ENCODE peak calls at places on chromosomes 5 and 9, in five cellular contexts. One of them, this sample, is unnamed.

GRCh38 chr5:60700347-60700815 is 415 bp upstream of the DEPDC1B start:
- DNase-seq in stomach: peak; percentile 26
- DNase-seq in RWPE1: peak; percentile 15
- DNase-seq in CD8-positive, alpha-beta memory T cell: no peak
- DNase-seq in lower lobe of right lung: no peak
- DNase-seq in this sample: no peak

GRCh38 chr9:79353856-79354520 is 217.8 kb upstream of the TLE4 start:
- DNase-seq in RWPE1: no peak
- DNase-seq in CD8-positive, alpha-beta memory T cell: no peak
- DNase-seq in stomach: no peak
- DNase-seq in lower lobe of right lung: no peak
- DNase-seq in this sample: no peak

GRCh38 chr9:16726718-16727451 is 143.6 kb downstream of the BNC2 start:
- DNase-seq in stomach: peak; percentile 62
- DNase-seq in lower lobe of right lung: peak; percentile 79
- DNase-seq in RWPE1: peak; percentile 50
- DNase-seq in CD8-positive, alpha-beta memory T cell: no peak
- DNase-seq in this sample: peak; percentile 53

GRCh38 chr5:64165500-64166200 is at the start of gene RNF180:
- DNase-seq in lower lobe of right lung: peak; percentile 68
- DNase-seq in RWPE1: peak; percentile 44
- DNase-seq in stomach: peak; percentile 59
- DNase-seq in CD8-positive, alpha-beta memory T cell: no peak
- DNase-seq in this sample: no peak

GRCh38 chr9:85876628-85877027 is 64.3 kb upstream of the NAA35 start:
- DNase-seq in CD8-positive, alpha-beta memory T cell: no peak
- DNase-seq in stomach: no peak
- DNase-seq in lower lobe of right lung: no peak
- DNase-seq in RWPE1: no peak
- DNase-seq in this sample: no peak

GRCh38 chr9:97984188-97985057 is 1.3 kb downstream of the ANP32B start:
- DNase-seq in lower lobe of right lung: peak; percentile 90
- DNase-seq in stomach: peak; percentile 81
- DNase-seq in RWPE1: peak; percentile 94
- DNase-seq in CD8-positive, alpha-beta memory T cell: peak; percentile 66
- DNase-seq in this sample: peak; percentile 78

GRCh38 chr5:77957-78804 is 13.8 kb upstream of the PLEKHG4B start:
- DNase-seq in CD8-positive, alpha-beta memory T cell: no peak
- DNase-seq in lower lobe of right lung: no peak
- DNase-seq in stomach: peak; percentile 73
- DNase-seq in RWPE1: peak; percentile 49
- DNase-seq in this sample: peak; percentile 49

GRCh38 chr5:169071-169727 is 22.1 kb upstream of the LRRC14B start:
- DNase-seq in stomach: peak; percentile 39
- DNase-seq in CD8-positive, alpha-beta memory T cell: no peak
- DNase-seq in RWPE1: no peak
- DNase-seq in lower lobe of right lung: peak; percentile 77
- DNase-seq in this sample: no peak

GRCh38 chr5:116402235-116402634 is 172.4 kb downstream of the SEMA6A start:
- DNase-seq in stomach: no peak
- DNase-seq in CD8-positive, alpha-beta memory T cell: no peak
- DNase-seq in RWPE1: no peak
- DNase-seq in lower lobe of right lung: no peak
- DNase-seq in this sample: no peak

GRCh38 chr9:71642043-71642442 is 126.3 kb downstream of the CEMIP2 start:
- DNase-seq in stomach: no peak
- DNase-seq in CD8-positive, alpha-beta memory T cell: no peak
- DNase-seq in lower lobe of right lung: no peak
- DNase-seq in RWPE1: no peak
- DNase-seq in this sample: no peak

GRCh38 chr5:21802869-21803490 is 1050.2 kb downstream of the CDH12 start:
- DNase-seq in stomach: no peak
- DNase-seq in CD8-positive, alpha-beta memory T cell: no peak
- DNase-seq in RWPE1: peak; percentile 42
- DNase-seq in lower lobe of right lung: no peak
- DNase-seq in this sample: no peak

GRCh38 chr5:127838661-127839060 is 135.5 kb downstream of the CCDC192 start:
- DNase-seq in RWPE1: no peak
- DNase-seq in stomach: peak; percentile 30
- DNase-seq in lower lobe of right lung: no peak
- DNase-seq in CD8-positive, alpha-beta memory T cell: no peak
- DNase-seq in this sample: peak; percentile 80

GRCh38 chr9:14272924-14273528 is 40.9 kb downstream of the NFIB start:
- DNase-seq in CD8-positive, alpha-beta memory T cell: no peak
- DNase-seq in lower lobe of right lung: no peak
- DNase-seq in stomach: no peak
- DNase-seq in RWPE1: no peak
- DNase-seq in this sample: no peak

GRCh38 chr5:172424111-172424490 is 30.2 kb downstream of the SH3PXD2B start:
- DNase-seq in lower lobe of right lung: no peak
- DNase-seq in RWPE1: no peak
- DNase-seq in stomach: no peak
- DNase-seq in CD8-positive, alpha-beta memory T cell: no peak
- DNase-seq in this sample: no peak

GRCh38 chr9:19087601-19088000 is 15.1 kb downstream of the HAUS6 start:
- DNase-seq in stomach: no peak
- DNase-seq in RWPE1: no peak
- DNase-seq in CD8-positive, alpha-beta memory T cell: no peak
- DNase-seq in lower lobe of right lung: no peak
- DNase-seq in this sample: no peak

GRCh38 chr5:154375331-154376008 is 70.3 kb upstream of the SAP30L start:
- DNase-seq in RWPE1: no peak
- DNase-seq in lower lobe of right lung: no peak
- DNase-seq in stomach: no peak
- DNase-seq in CD8-positive, alpha-beta memory T cell: no peak
- DNase-seq in this sample: no peak

GRCh38 chr5:127206320-127207113 is 84.1 kb upstream of the MEGF10 start:
- DNase-seq in lower lobe of right lung: no peak
- DNase-seq in RWPE1: peak; percentile 95
- DNase-seq in CD8-positive, alpha-beta memory T cell: no peak
- DNase-seq in stomach: no peak
- DNase-seq in this sample: peak; percentile 79

GRCh38 chr5:1914471-1914870 is 31.7 kb upstream of the IRX4 start:
- DNase-seq in stomach: no peak
- DNase-seq in RWPE1: no peak
- DNase-seq in lower lobe of right lung: no peak
- DNase-seq in CD8-positive, alpha-beta memory T cell: no peak
- DNase-seq in this sample: no peak

GRCh38 chr5:14712666-14713065 is 48.1 kb downstream of the OTULIN start:
- DNase-seq in CD8-positive, alpha-beta memory T cell: no peak
- DNase-seq in stomach: no peak
- DNase-seq in RWPE1: no peak
- DNase-seq in lower lobe of right lung: no peak
- DNase-seq in this sample: no peak

GRCh38 chr5:10133830-10134229 is 115.9 kb downstream of the ATPSCKMT start:
- DNase-seq in stomach: no peak
- DNase-seq in CD8-positive, alpha-beta memory T cell: no peak
- DNase-seq in RWPE1: no peak
- DNase-seq in lower lobe of right lung: no peak
- DNase-seq in this sample: no peak

GRCh38 chr5:64207978-64208377 is 42.3 kb downstream of the RNF180 start:
- DNase-seq in lower lobe of right lung: no peak
- DNase-seq in stomach: no peak
- DNase-seq in CD8-positive, alpha-beta memory T cell: no peak
- DNase-seq in RWPE1: no peak
- DNase-seq in this sample: no peak

GRCh38 chr9:101397746-101398334 is 578 bp downstream of the MRPL50 start:
- DNase-seq in lower lobe of right lung: no peak
- DNase-seq in stomach: no peak
- DNase-seq in RWPE1: no peak
- DNase-seq in CD8-positive, alpha-beta memory T cell: no peak
- DNase-seq in this sample: no peak

GRCh38 chr9:126915281-126915816 is 767 bp downstream of the RALGPS1 start:
- DNase-seq in stomach: peak; percentile 95
- DNase-seq in CD8-positive, alpha-beta memory T cell: peak; percentile 54
- DNase-seq in RWPE1: peak; percentile 93
- DNase-seq in lower lobe of right lung: peak; percentile 91
- DNase-seq in this sample: no peak

GRCh38 chr9:120885968-120886367 is 9.0 kb upstream of the PHF19 start:
- DNase-seq in CD8-positive, alpha-beta memory T cell: no peak
- DNase-seq in lower lobe of right lung: no peak
- DNase-seq in stomach: no peak
- DNase-seq in RWPE1: no peak
- DNase-seq in this sample: no peak

GRCh38 chr5:155562153-155562552 is 548.6 kb downstream of the KIF4B start:
- DNase-seq in RWPE1: no peak
- DNase-seq in CD8-positive, alpha-beta memory T cell: no peak
- DNase-seq in stomach: no peak
- DNase-seq in lower lobe of right lung: no peak
- DNase-seq in this sample: no peak

GRCh38 chr5:69517763-69518212 is 25.2 kb downstream of the OCLN start:
- DNase-seq in lower lobe of right lung: no peak
- DNase-seq in stomach: no peak
- DNase-seq in RWPE1: peak; percentile 37
- DNase-seq in CD8-positive, alpha-beta memory T cell: no peak
- DNase-seq in this sample: no peak

GRCh38 chr9:131323629-131324028 is 34.1 kb downstream of the PLPP7 start:
- DNase-seq in CD8-positive, alpha-beta memory T cell: no peak
- DNase-seq in RWPE1: no peak
- DNase-seq in lower lobe of right lung: peak; percentile 17
- DNase-seq in stomach: no peak
- DNase-seq in this sample: no peak

GRCh38 chr5:17172801-17173200 is 44.6 kb upstream of the BASP1 start:
- DNase-seq in RWPE1: no peak
- DNase-seq in lower lobe of right lung: no peak
- DNase-seq in CD8-positive, alpha-beta memory T cell: no peak
- DNase-seq in stomach: no peak
- DNase-seq in this sample: no peak

GRCh38 chr5:129718766-129719165 is 29.1 kb upstream of the MINAR2 start:
- DNase-seq in stomach: no peak
- DNase-seq in CD8-positive, alpha-beta memory T cell: no peak
- DNase-seq in lower lobe of right lung: no peak
- DNase-seq in RWPE1: no peak
- DNase-seq in this sample: no peak

GRCh38 chr5:149376711-149377447 is 2.2 kb downstream of the IL17B start:
- DNase-seq in stomach: no peak
- DNase-seq in RWPE1: no peak
- DNase-seq in CD8-positive, alpha-beta memory T cell: no peak
- DNase-seq in lower lobe of right lung: no peak
- DNase-seq in this sample: no peak

GRCh38 chr5:6543346-6543730 is 89.5 kb downstream of the NSUN2 start:
- DNase-seq in stomach: no peak
- DNase-seq in CD8-positive, alpha-beta memory T cell: no peak
- DNase-seq in lower lobe of right lung: no peak
- DNase-seq in RWPE1: no peak
- DNase-seq in this sample: peak; percentile 35

GRCh38 chr5:131272365-131273123 is 8.7 kb downstream of the CDC42SE2 start:
- DNase-seq in stomach: no peak
- DNase-seq in lower lobe of right lung: no peak
- DNase-seq in CD8-positive, alpha-beta memory T cell: no peak
- DNase-seq in RWPE1: no peak
- DNase-seq in this sample: no peak

GRCh38 chr9:87193925-87194380 is 246.6 kb upstream of the GAS1 start:
- DNase-seq in lower lobe of right lung: no peak
- DNase-seq in CD8-positive, alpha-beta memory T cell: no peak
- DNase-seq in RWPE1: no peak
- DNase-seq in stomach: no peak
- DNase-seq in this sample: peak; percentile 90
- H3K27ac ChIP-seq in lower lobe of right lung: no peak overlapping the region
- H3K27ac ChIP-seq in CD8-positive, alpha-beta memory T cell: no peak overlapping the region
- H3K27ac ChIP-seq in RWPE1: no peak overlapping the region
- H3K27ac ChIP-seq in stomach: no peak overlapping the region
- H3K27ac ChIP-seq in this sample: peak overlapping the region; percentile 91

GRCh38 chr9:114004221-114004716 is 73.8 kb downstream of the AMBP start:
- DNase-seq in CD8-positive, alpha-beta memory T cell: no peak
- DNase-seq in lower lobe of right lung: no peak
- DNase-seq in stomach: peak; percentile 24
- DNase-seq in RWPE1: no peak
- DNase-seq in this sample: no peak
- H3K27ac ChIP-seq in CD8-positive, alpha-beta memory T cell: no peak overlapping the region
- H3K27ac ChIP-seq in lower lobe of right lung: peak overlapping the region; percentile 62
- H3K27ac ChIP-seq in stomach: peak overlapping the region; percentile 32
- H3K27ac ChIP-seq in RWPE1: no peak overlapping the region
- H3K27ac ChIP-seq in this sample: no peak overlapping the region

GRCh38 chr5:96952118-96952750 is 16.4 kb downstream of the LNPEP start:
- DNase-seq in lower lobe of right lung: no peak
- DNase-seq in stomach: no peak
- DNase-seq in CD8-positive, alpha-beta memory T cell: no peak
- DNase-seq in RWPE1: no peak
- DNase-seq in this sample: no peak
- H3K27ac ChIP-seq in lower lobe of right lung: no peak overlapping the region
- H3K27ac ChIP-seq in stomach: peak overlapping the region; percentile 76
- H3K27ac ChIP-seq in CD8-positive, alpha-beta memory T cell: no peak overlapping the region
- H3K27ac ChIP-seq in RWPE1: no peak overlapping the region
- H3K27ac ChIP-seq in this sample: no peak overlapping the region

GRCh38 chr9:134488901-134489280 is 152.7 kb upstream of the COL5A1 start:
- DNase-seq in lower lobe of right lung: no peak
- DNase-seq in stomach: no peak
- DNase-seq in RWPE1: no peak
- DNase-seq in CD8-positive, alpha-beta memory T cell: no peak
- DNase-seq in this sample: no peak
- H3K27ac ChIP-seq in lower lobe of right lung: no peak overlapping the region
- H3K27ac ChIP-seq in stomach: no peak overlapping the region
- H3K27ac ChIP-seq in RWPE1: no peak overlapping the region
- H3K27ac ChIP-seq in CD8-positive, alpha-beta memory T cell: no peak overlapping the region
- H3K27ac ChIP-seq in this sample: no peak overlapping the region

GRCh38 chr5:75891736-75892135 is 174.5 kb upstream of the POC5 start:
- DNase-seq in CD8-positive, alpha-beta memory T cell: no peak
- DNase-seq in stomach: no peak
- DNase-seq in RWPE1: no peak
- DNase-seq in lower lobe of right lung: no peak
- DNase-seq in this sample: no peak

GRCh38 chr5:75891020-75891419 is 173.8 kb upstream of the POC5 start:
- DNase-seq in lower lobe of right lung: no peak
- DNase-seq in RWPE1: no peak
- DNase-seq in CD8-positive, alpha-beta memory T cell: no peak
- DNase-seq in stomach: no peak
- DNase-seq in this sample: no peak

GRCh38 chr5:75890546-75890945 is 173.3 kb upstream of the POC5 start:
- DNase-seq in RWPE1: no peak
- DNase-seq in stomach: no peak
- DNase-seq in lower lobe of right lung: no peak
- DNase-seq in CD8-positive, alpha-beta memory T cell: no peak
- DNase-seq in this sample: no peak

GRCh38 chr5:75894482-75894881 is 177.2 kb upstream of the POC5 start:
- DNase-seq in lower lobe of right lung: no peak
- DNase-seq in RWPE1: no peak
- DNase-seq in CD8-positive, alpha-beta memory T cell: no peak
- DNase-seq in stomach: no peak
- DNase-seq in this sample: no peak
- H3K27ac ChIP-seq in lower lobe of right lung: no peak overlapping the region
- H3K27ac ChIP-seq in RWPE1: no peak overlapping the region
- H3K27ac ChIP-seq in CD8-positive, alpha-beta memory T cell: no peak overlapping the region
- H3K27ac ChIP-seq in stomach: no peak overlapping the region
- H3K27ac ChIP-seq in this sample: no peak overlapping the region

GRCh38 chr5:179269781-179270543 is 75.3 kb downstream of the ADAMTS2 start:
- DNase-seq in CD8-positive, alpha-beta memory T cell: no peak
- DNase-seq in stomach: no peak
- DNase-seq in RWPE1: no peak
- DNase-seq in lower lobe of right lung: peak; percentile 28
- DNase-seq in this sample: no peak
- H3K27ac ChIP-seq in CD8-positive, alpha-beta memory T cell: no peak overlapping the region
- H3K27ac ChIP-seq in stomach: peak overlapping the region; percentile 75
- H3K27ac ChIP-seq in RWPE1: no peak overlapping the region
- H3K27ac ChIP-seq in lower lobe of right lung: peak overlapping the region; percentile 65
- H3K27ac ChIP-seq in this sample: no peak overlapping the region

GRCh38 chr9:76700916-76701315 is 63.3 kb upstream of the PCA3 start:
- DNase-seq in lower lobe of right lung: no peak
- DNase-seq in RWPE1: no peak
- DNase-seq in CD8-positive, alpha-beta memory T cell: no peak
- DNase-seq in stomach: no peak
- DNase-seq in this sample: no peak
- H3K27ac ChIP-seq in lower lobe of right lung: no peak overlapping the region
- H3K27ac ChIP-seq in RWPE1: no peak overlapping the region
- H3K27ac ChIP-seq in CD8-positive, alpha-beta memory T cell: no peak overlapping the region
- H3K27ac ChIP-seq in stomach: no peak overlapping the region
- H3K27ac ChIP-seq in this sample: no peak overlapping the region

GRCh38 chr9:122377241-122378164 is 6.7 kb downstream of the PTGS1 start:
- DNase-seq in lower lobe of right lung: no peak
- DNase-seq in RWPE1: no peak
- DNase-seq in stomach: no peak
- DNase-seq in CD8-positive, alpha-beta memory T cell: no peak
- DNase-seq in this sample: no peak
- H3K27ac ChIP-seq in lower lobe of right lung: no peak overlapping the region
- H3K27ac ChIP-seq in RWPE1: no peak overlapping the region
- H3K27ac ChIP-seq in stomach: peak overlapping the region; percentile 70
- H3K27ac ChIP-seq in CD8-positive, alpha-beta memory T cell: peak overlapping the region; percentile 24
- H3K27ac ChIP-seq in this sample: no peak overlapping the region

This sample was measured in SJSA1.